ENCODE peak calls at places on chromosomes 6 and 20, in six cellular contexts. One of them, this sample, is unnamed.

GRCh38 chr20:63060057-63060991 is 53.6 kb upstream of the BHLHE23 start:
- DNase-seq in pancreas: no peak
- DNase-seq in psoas muscle: no peak
- DNase-seq in H9: peak
- DNase-seq in dorsolateral prefrontal cortex: peak
- DNase-seq in CD4-positive, alpha-beta T cell: no peak
- DNase-seq in this sample: no peak

GRCh38 chr6:82951389-82951788 is 114.3 kb downstream of the UBE3D start:
- DNase-seq in pancreas: no peak
- DNase-seq in psoas muscle: no peak
- DNase-seq in H9: no peak
- DNase-seq in dorsolateral prefrontal cortex: no peak
- DNase-seq in CD4-positive, alpha-beta T cell: no peak
- DNase-seq in this sample: no peak

GRCh38 chr20:3420211-3420707 is 12.8 kb upstream of the DNAAF9 start:
- DNase-seq in pancreas: no peak
- DNase-seq in psoas muscle: peak
- DNase-seq in H9: no peak
- DNase-seq in dorsolateral prefrontal cortex: no peak
- DNase-seq in CD4-positive, alpha-beta T cell: no peak
- DNase-seq in this sample: peak

GRCh38 chr6:129501401-129502051 is 208.5 kb downstream of the ARHGAP18 start:
- DNase-seq in pancreas: no peak
- DNase-seq in psoas muscle: peak
- DNase-seq in H9: no peak
- DNase-seq in dorsolateral prefrontal cortex: peak
- DNase-seq in CD4-positive, alpha-beta T cell: no peak
- DNase-seq in this sample: peak

GRCh38 chr20:62993856-62994494 is 12.8 kb downstream of the BHLHE23 start:
- DNase-seq in pancreas: no peak
- DNase-seq in psoas muscle: no peak
- DNase-seq in H9: no peak
- DNase-seq in dorsolateral prefrontal cortex: no peak
- DNase-seq in CD4-positive, alpha-beta T cell: no peak
- DNase-seq in this sample: no peak

GRCh38 chr20:47181056-47181862 is 175.2 kb downstream of the ZMYND8 start:
- DNase-seq in pancreas: no peak
- DNase-seq in psoas muscle: no peak
- DNase-seq in H9: peak
- DNase-seq in dorsolateral prefrontal cortex: no peak
- DNase-seq in CD4-positive, alpha-beta T cell: no peak
- DNase-seq in this sample: no peak

GRCh38 chr20:46221271-46221670 is 87.0 kb downstream of the CDH22 start:
- DNase-seq in pancreas: no peak
- DNase-seq in psoas muscle: no peak
- DNase-seq in H9: no peak
- DNase-seq in dorsolateral prefrontal cortex: no peak
- DNase-seq in CD4-positive, alpha-beta T cell: no peak
- DNase-seq in this sample: peak

GRCh38 chr20:63911171-63911570 is 16.2 kb downstream of the DNAJC5 start:
- DNase-seq in pancreas: peak
- DNase-seq in psoas muscle: peak
- DNase-seq in H9: no peak
- DNase-seq in dorsolateral prefrontal cortex: peak
- DNase-seq in CD4-positive, alpha-beta T cell: no peak
- DNase-seq in this sample: peak

GRCh38 chr6:168908166-168908565 is 345.5 kb downstream of the THBS2 start:
- DNase-seq in pancreas: no peak
- DNase-seq in psoas muscle: no peak
- DNase-seq in H9: no peak
- DNase-seq in dorsolateral prefrontal cortex: no peak
- DNase-seq in CD4-positive, alpha-beta T cell: no peak
- DNase-seq in this sample: no peak

GRCh38 chr6:34056301-34056700 is 89.6 kb downstream of the GRM4 start:
- DNase-seq in pancreas: peak
- DNase-seq in psoas muscle: peak
- DNase-seq in H9: peak
- DNase-seq in dorsolateral prefrontal cortex: no peak
- DNase-seq in CD4-positive, alpha-beta T cell: no peak
- DNase-seq in this sample: peak

GRCh38 chr6:108167449-108167903 is 1.7 kb downstream of the NR2E1 start:
- DNase-seq in pancreas: no peak
- DNase-seq in psoas muscle: no peak
- DNase-seq in H9: peak
- DNase-seq in dorsolateral prefrontal cortex: no peak
- DNase-seq in CD4-positive, alpha-beta T cell: no peak
- DNase-seq in this sample: no peak

GRCh38 chr6:147160593-147160992 is 43.6 kb upstream of the STXBP5 start:
- DNase-seq in pancreas: no peak
- DNase-seq in psoas muscle: no peak
- DNase-seq in H9: no peak
- DNase-seq in dorsolateral prefrontal cortex: no peak
- DNase-seq in CD4-positive, alpha-beta T cell: no peak
- DNase-seq in this sample: no peak

GRCh38 chr20:38554986-38555385 is 26.0 kb upstream of the ADIG start:
- DNase-seq in pancreas: no peak
- DNase-seq in psoas muscle: no peak
- DNase-seq in H9: no peak
- DNase-seq in dorsolateral prefrontal cortex: no peak
- DNase-seq in CD4-positive, alpha-beta T cell: no peak
- DNase-seq in this sample: no peak

GRCh38 chr20:32509639-32510066 is 75.5 kb downstream of the NOL4L start:
- DNase-seq in pancreas: no peak
- DNase-seq in psoas muscle: no peak
- DNase-seq in H9: peak
- DNase-seq in dorsolateral prefrontal cortex: no peak
- DNase-seq in CD4-positive, alpha-beta T cell: peak
- DNase-seq in this sample: no peak

GRCh38 chr6:73800997-73801396 is 105.0 kb downstream of the CD109 start:
- DNase-seq in pancreas: no peak
- DNase-seq in psoas muscle: no peak
- DNase-seq in H9: no peak
- DNase-seq in dorsolateral prefrontal cortex: no peak
- DNase-seq in CD4-positive, alpha-beta T cell: no peak
- DNase-seq in this sample: no peak

GRCh38 chr6:117404548-117404947 is 21.2 kb downstream of the ROS1 start:
- DNase-seq in pancreas: no peak
- DNase-seq in psoas muscle: no peak
- DNase-seq in H9: no peak
- DNase-seq in dorsolateral prefrontal cortex: no peak
- DNase-seq in CD4-positive, alpha-beta T cell: no peak
- DNase-seq in this sample: no peak

GRCh38 chr6:20168668-20169633 is 43.3 kb downstream of the MBOAT1 start:
- DNase-seq in pancreas: no peak
- DNase-seq in psoas muscle: no peak
- DNase-seq in H9: no peak
- DNase-seq in dorsolateral prefrontal cortex: no peak
- DNase-seq in CD4-positive, alpha-beta T cell: no peak
- DNase-seq in this sample: peak

GRCh38 chr20:10709916-10710315 is 36.1 kb upstream of the JAG1 start:
- DNase-seq in pancreas: no peak
- DNase-seq in psoas muscle: no peak
- DNase-seq in H9: no peak
- DNase-seq in dorsolateral prefrontal cortex: no peak
- DNase-seq in CD4-positive, alpha-beta T cell: no peak
- DNase-seq in this sample: no peak

GRCh38 chr20:47968541-47969310 is 183.4 kb upstream of the SULF2 start:
- DNase-seq in pancreas: no peak
- DNase-seq in psoas muscle: no peak
- DNase-seq in H9: no peak
- DNase-seq in dorsolateral prefrontal cortex: no peak
- DNase-seq in CD4-positive, alpha-beta T cell: no peak
- DNase-seq in this sample: no peak

DNA sequence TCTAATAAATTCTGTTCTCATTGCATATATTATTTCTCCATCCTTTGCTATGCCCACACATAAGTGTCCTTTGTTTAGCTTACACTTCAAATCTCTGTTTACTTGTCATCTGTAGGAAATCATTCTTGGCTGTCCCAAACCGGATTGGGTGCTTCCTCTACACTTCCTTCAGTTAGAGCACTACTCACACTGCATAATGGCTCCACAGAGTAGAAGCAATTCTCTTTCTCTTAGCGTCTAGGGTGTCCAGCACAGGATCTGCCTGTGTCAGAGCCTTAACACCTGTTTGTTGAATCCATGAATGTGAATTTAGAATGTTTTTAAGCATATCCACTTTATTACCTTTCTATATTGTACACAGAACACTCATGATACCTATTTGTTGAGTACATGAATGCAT is 87.0 kb upstream of the BMP2 start:
- DNase-seq in pancreas: no peak
- DNase-seq in psoas muscle: no peak
- DNase-seq in H9: no peak
- DNase-seq in dorsolateral prefrontal cortex: no peak
- DNase-seq in CD4-positive, alpha-beta T cell: no peak
- DNase-seq in this sample: no peak
- H3K27ac ChIP-seq in pancreas: no peak
- H3K27ac ChIP-seq in psoas muscle: no peak
- H3K27ac ChIP-seq in H9: no peak
- H3K27ac ChIP-seq in dorsolateral prefrontal cortex: no peak
- H3K27ac ChIP-seq in CD4-positive, alpha-beta T cell: no peak
- H3K27ac ChIP-seq in this sample: no peak

GRCh38 chr20:33827629-33828325 is 16.6 kb downstream of the CHMP4B start:
- DNase-seq in pancreas: no peak
- DNase-seq in psoas muscle: no peak
- DNase-seq in H9: no peak
- DNase-seq in dorsolateral prefrontal cortex: no peak
- DNase-seq in CD4-positive, alpha-beta T cell: no peak
- DNase-seq in this sample: no peak
- H3K27ac ChIP-seq in pancreas: no peak
- H3K27ac ChIP-seq in psoas muscle: peak
- H3K27ac ChIP-seq in H9: no peak
- H3K27ac ChIP-seq in dorsolateral prefrontal cortex: no peak
- H3K27ac ChIP-seq in CD4-positive, alpha-beta T cell: no peak
- H3K27ac ChIP-seq in this sample: peak

DNA sequence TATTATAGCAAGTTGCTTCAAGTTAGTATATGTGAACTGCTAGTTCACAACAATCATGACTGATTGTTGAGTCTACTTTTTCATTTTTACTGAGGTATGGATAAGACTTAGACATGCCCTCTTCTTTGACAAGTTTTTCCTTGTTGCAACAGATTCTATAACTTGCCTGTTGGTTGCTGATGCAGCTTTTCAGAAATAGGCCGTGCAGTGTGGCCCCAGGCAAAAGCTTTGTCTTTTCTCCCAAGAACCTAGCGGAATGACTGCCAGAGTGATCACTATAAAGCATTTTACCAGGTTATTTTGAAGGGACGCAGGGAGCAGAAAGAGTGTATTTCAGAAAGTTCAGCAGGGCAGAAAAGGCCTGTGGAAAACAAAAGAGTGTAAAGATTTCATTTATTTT is 16.0 kb downstream of the HECA start:
- DNase-seq in pancreas: no peak
- DNase-seq in psoas muscle: no peak
- DNase-seq in H9: no peak
- DNase-seq in dorsolateral prefrontal cortex: no peak
- DNase-seq in CD4-positive, alpha-beta T cell: no peak
- DNase-seq in this sample: no peak
- H3K27ac ChIP-seq in pancreas: no peak
- H3K27ac ChIP-seq in psoas muscle: no peak
- H3K27ac ChIP-seq in H9: no peak
- H3K27ac ChIP-seq in dorsolateral prefrontal cortex: no peak
- H3K27ac ChIP-seq in CD4-positive, alpha-beta T cell: no peak
- H3K27ac ChIP-seq in this sample: no peak

GRCh38 chr6:139325003-139325600 is 33.3 kb upstream of the TXLNB start:
- DNase-seq in pancreas: no peak
- DNase-seq in psoas muscle: no peak
- DNase-seq in H9: no peak
- DNase-seq in dorsolateral prefrontal cortex: no peak
- DNase-seq in CD4-positive, alpha-beta T cell: no peak
- DNase-seq in this sample: no peak
- H3K27ac ChIP-seq in pancreas: no peak
- H3K27ac ChIP-seq in psoas muscle: peak
- H3K27ac ChIP-seq in H9: no peak
- H3K27ac ChIP-seq in dorsolateral prefrontal cortex: no peak
- H3K27ac ChIP-seq in CD4-positive, alpha-beta T cell: no peak
- H3K27ac ChIP-seq in this sample: no peak

GRCh38 chr20:1950836-1951235 is 43.0 kb downstream of the PDYN start:
- DNase-seq in pancreas: no peak
- DNase-seq in psoas muscle: no peak
- DNase-seq in H9: no peak
- DNase-seq in dorsolateral prefrontal cortex: no peak
- DNase-seq in CD4-positive, alpha-beta T cell: no peak
- DNase-seq in this sample: no peak

GRCh38 chr20:1949711-1950110 is 44.1 kb downstream of the PDYN start:
- DNase-seq in pancreas: no peak
- DNase-seq in psoas muscle: no peak
- DNase-seq in H9: no peak
- DNase-seq in dorsolateral prefrontal cortex: no peak
- DNase-seq in CD4-positive, alpha-beta T cell: no peak
- DNase-seq in this sample: no peak

GRCh38 chr20:1951436-1952115 is 42.3 kb downstream of the PDYN start:
- DNase-seq in pancreas: no peak
- DNase-seq in psoas muscle: no peak
- DNase-seq in H9: no peak
- DNase-seq in dorsolateral prefrontal cortex: no peak
- DNase-seq in CD4-positive, alpha-beta T cell: no peak
- DNase-seq in this sample: no peak

GRCh38 chr20:1947535-1947846 is 46.4 kb downstream of the PDYN start:
- DNase-seq in pancreas: no peak
- DNase-seq in psoas muscle: no peak
- DNase-seq in H9: no peak
- DNase-seq in dorsolateral prefrontal cortex: no peak
- DNase-seq in CD4-positive, alpha-beta T cell: no peak
- DNase-seq in this sample: no peak

GRCh38 chr20:1949306-1949705 is 44.6 kb downstream of the PDYN start:
- DNase-seq in pancreas: no peak
- DNase-seq in psoas muscle: no peak
- DNase-seq in H9: no peak
- DNase-seq in dorsolateral prefrontal cortex: no peak
- DNase-seq in CD4-positive, alpha-beta T cell: no peak
- DNase-seq in this sample: no peak
- H3K27ac ChIP-seq in pancreas: no peak
- H3K27ac ChIP-seq in psoas muscle: no peak
- H3K27ac ChIP-seq in H9: no peak
- H3K27ac ChIP-seq in dorsolateral prefrontal cortex: peak
- H3K27ac ChIP-seq in CD4-positive, alpha-beta T cell: no peak
- H3K27ac ChIP-seq in this sample: no peak

DNA sequence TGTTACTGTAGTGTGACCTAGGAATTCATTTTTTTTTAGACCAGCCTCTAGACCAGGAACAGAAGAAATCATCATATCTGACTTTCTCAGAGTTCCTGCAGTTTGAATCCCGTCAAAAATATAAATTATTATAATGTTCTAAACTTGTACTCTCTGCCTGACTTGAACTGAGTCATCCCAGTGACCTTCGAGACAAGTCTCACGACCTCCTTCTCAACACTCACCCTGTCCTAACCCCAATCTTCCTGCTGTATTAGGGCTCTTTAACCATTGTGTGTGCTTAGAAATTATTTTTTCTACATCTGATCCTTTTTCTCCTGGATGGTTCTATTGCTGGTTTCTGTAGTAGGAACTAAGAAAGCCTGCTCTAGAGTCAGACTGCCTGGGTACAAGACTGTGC is 21.5 kb downstream of the ADGRF5 start:
- DNase-seq in pancreas: no peak
- DNase-seq in psoas muscle: no peak
- DNase-seq in H9: no peak
- DNase-seq in dorsolateral prefrontal cortex: no peak
- DNase-seq in CD4-positive, alpha-beta T cell: no peak
- DNase-seq in this sample: no peak
- H3K27ac ChIP-seq in pancreas: no peak
- H3K27ac ChIP-seq in psoas muscle: no peak
- H3K27ac ChIP-seq in H9: no peak
- H3K27ac ChIP-seq in dorsolateral prefrontal cortex: no peak
- H3K27ac ChIP-seq in CD4-positive, alpha-beta T cell: no peak
- H3K27ac ChIP-seq in this sample: no peak